ENCODE peak calls at places on chromosomes 1 and 21, in nine cellular contexts. One of them, this sample, is unnamed.

GRCh38 chr1:247456914-247457638 is 828 bp downstream of the OR2B11 start:
- DNase-seq in caudate nucleus: no peak
- DNase-seq in AG08395: no peak
- DNase-seq in cardiac fibroblast: no peak
- DNase-seq in left ventricle myocardium inferior: no peak
- DNase-seq in EH: no peak
- DNase-seq in ovary: no peak
- DNase-seq in brain microvascular endothelial cell: no peak
- DNase-seq in HTR-8/SVneo: no peak
- DNase-seq in this sample: no peak

GRCh38 chr1:109522026-109522425 is 12.5 kb upstream of the AMIGO1 start:
- DNase-seq in caudate nucleus: no peak
- DNase-seq in AG08395: no peak
- DNase-seq in cardiac fibroblast: no peak
- DNase-seq in left ventricle myocardium inferior: no peak
- DNase-seq in EH: no peak
- DNase-seq in ovary: no peak
- DNase-seq in brain microvascular endothelial cell: no peak
- DNase-seq in HTR-8/SVneo: no peak
- DNase-seq in this sample: no peak

GRCh38 chr21:25369524-25370300 is 237.6 kb downstream of the MRPL39 start:
- DNase-seq in caudate nucleus: no peak
- DNase-seq in AG08395: peak
- DNase-seq in cardiac fibroblast: peak
- DNase-seq in left ventricle myocardium inferior: no peak
- DNase-seq in EH: peak
- DNase-seq in ovary: no peak
- DNase-seq in brain microvascular endothelial cell: no peak
- DNase-seq in HTR-8/SVneo: peak
- DNase-seq in this sample: no peak

GRCh38 chr1:232335261-232335660 is 294.7 kb downstream of the SIPA1L2 start:
- DNase-seq in caudate nucleus: no peak
- DNase-seq in AG08395: no peak
- DNase-seq in cardiac fibroblast: no peak
- DNase-seq in left ventricle myocardium inferior: no peak
- DNase-seq in EH: no peak
- DNase-seq in ovary: no peak
- DNase-seq in brain microvascular endothelial cell: no peak
- DNase-seq in HTR-8/SVneo: no peak
- DNase-seq in this sample: no peak

GRCh38 chr21:32257952-32258785 is 20.7 kb downstream of the MIS18A start:
- DNase-seq in caudate nucleus: peak
- DNase-seq in AG08395: peak
- DNase-seq in cardiac fibroblast: peak
- DNase-seq in left ventricle myocardium inferior: peak
- DNase-seq in EH: peak
- DNase-seq in ovary: peak
- DNase-seq in brain microvascular endothelial cell: peak
- DNase-seq in HTR-8/SVneo: peak
- DNase-seq in this sample: peak

GRCh38 chr1:163697137-163697536 is 375.4 kb downstream of the NUF2 start:
- DNase-seq in caudate nucleus: no peak
- DNase-seq in AG08395: no peak
- DNase-seq in cardiac fibroblast: no peak
- DNase-seq in left ventricle myocardium inferior: no peak
- DNase-seq in EH: no peak
- DNase-seq in ovary: no peak
- DNase-seq in brain microvascular endothelial cell: no peak
- DNase-seq in HTR-8/SVneo: no peak
- DNase-seq in this sample: no peak

GRCh38 chr1:197150336-197151005 is 4.0 kb upstream of the ASPM start:
- DNase-seq in caudate nucleus: no peak
- DNase-seq in AG08395: no peak
- DNase-seq in cardiac fibroblast: no peak
- DNase-seq in left ventricle myocardium inferior: no peak
- DNase-seq in EH: peak
- DNase-seq in ovary: no peak
- DNase-seq in brain microvascular endothelial cell: no peak
- DNase-seq in HTR-8/SVneo: no peak
- DNase-seq in this sample: no peak

GRCh38 chr21:46181953-46182547 is 2.2 kb downstream of the SPATC1L start:
- DNase-seq in caudate nucleus: no peak
- DNase-seq in AG08395: no peak
- DNase-seq in cardiac fibroblast: no peak
- DNase-seq in left ventricle myocardium inferior: no peak
- DNase-seq in EH: no peak
- DNase-seq in ovary: peak
- DNase-seq in brain microvascular endothelial cell: no peak
- DNase-seq in HTR-8/SVneo: no peak
- DNase-seq in this sample: no peak